ENCODE peak calls at places on chromosome 12, in four cellular contexts. Q is NCI-H2081, R is H9, L is GM23338. K is an unnamed sample.

GRCh38 chr12:108634225-108634795 is 616 bp upstream of the SELPLG start:
- DNase-seq in Q (no peak), R (peak), L (no peak), K (no peak)

GRCh38 chr12:65443038-65443437 is 164.6 kb downstream of the MSRB3 start:
- DNase-seq in Q (no peak), R (no peak), L (no peak), K (no peak)

GRCh38 chr12:51591020-51591901 is at the start of gene SCN8A:
- DNase-seq in Q (peak), R (peak), L (peak), K (peak)

GRCh38 chr12:27517961-27518668 is 5.9 kb upstream of the PPFIBP1 start:
- DNase-seq in Q (no peak), R (no peak), L (no peak), K (no peak)

GRCh38 chr12:54017845-54018607 is 9.2 kb downstream of the HOXC8 start:
- DNase-seq in Q (peak), R (peak), L (peak), K (peak)

GRCh38 chr12:25041006-25041741 is 92.3 kb upstream of the BCAT1 start:
- DNase-seq in Q (no peak), R (no peak), L (no peak), K (no peak)

GRCh38 chr12:67989184-67989965 is at the start of gene IFNG-AS1:
- DNase-seq in Q (no peak), R (no peak), L (no peak), K (no peak)

GRCh38 chr12:30796508-30796780 is 41.7 kb upstream of the CAPRIN2 start:
- DNase-seq in Q (no peak), R (peak), L (peak), K (no peak)

GRCh38 chr12:100717733-100718067 is 76.9 kb upstream of the ANO4 start:
- DNase-seq in Q (no peak), R (no peak), L (peak), K (no peak)